ENCODE peak calls at places on chromosomes 11 and 22, in six cellular contexts. J is ACHN, O is cardiac muscle cell, R is SW480, E is neural crest cell, W is GM06990. B is an unnamed sample.

GRCh38 chr11:117885777-117886176 is 9.3 kb upstream of the FXYD6 start:
- DNase-seq in J (no peak), O (peak), R (no peak), E (no peak), W (no peak), B (no peak)

GRCh38 chr11:773830-774229 is 3.5 kb downstream of the GATD1 start:
- DNase-seq in J (no peak), O (no peak), R (no peak), E (no peak), W (no peak), B (no peak)

GRCh38 chr22:38203855-38204497 is 2.2 kb downstream of the MAFF start:
- DNase-seq in J (no peak), O (no peak), R (no peak), E (no peak), W (no peak), B (no peak)

GRCh38 chr22:50674127-50674493 is 1.5 kb downstream of the SHANK3 start:
- DNase-seq in J (no peak), O (no peak), R (no peak), E (no peak), W (no peak), B (no peak)

GRCh38 chr11:83881428-83881827 is 595.3 kb upstream of the CCDC90B start:
- DNase-seq in J (peak), O (no peak), R (peak), E (no peak), W (no peak), B (no peak)

GRCh38 chr11:65718964-65719492 is 1.6 kb downstream of the RNASEH2C start:
- DNase-seq in J (no peak), O (peak), R (no peak), E (no peak), W (no peak), B (no peak)

GRCh38 chr22:48719978-48720661 is 1107.6 kb downstream of the BRD1 start:
- DNase-seq in J (no peak), O (no peak), R (no peak), E (no peak), W (no peak), B (peak)

GRCh38 chr11:116110802-116111201 is 606.6 kb upstream of the CADM1 start:
- DNase-seq in J (no peak), O (no peak), R (no peak), E (no peak), W (no peak), B (no peak)

GRCh38 chr22:27554106-27554814 is 247.3 kb downstream of the MN1 start:
- DNase-seq in J (no peak), O (peak), R (no peak), E (no peak), W (no peak), B (no peak)

GRCh38 chr11:84806354-84806753 is 820.8 kb downstream of the DLG2 start:
- DNase-seq in J (no peak), O (no peak), R (no peak), E (no peak), W (no peak), B (no peak)

GRCh38 chr22:16699336-16699735 is 106.7 kb upstream of the CCT8L2 start:
- DNase-seq in J (no peak), O (no peak), R (no peak), E (no peak), W (no peak), B (no peak)

GRCh38 chr11:91947215-91947614 is 277.4 kb upstream of the FAT3 start:
- DNase-seq in J (no peak), O (no peak), R (peak), E (no peak), W (no peak), B (peak)

GRCh38 chr22:49532831-49533802 is 294.6 kb downstream of the BRD1 start:
- DNase-seq in J (no peak), O (no peak), R (no peak), E (no peak), W (no peak), B (peak)

GRCh38 chr11:66800720-66801428 is 42.4 kb upstream of the RCE1 start:
- DNase-seq in J (no peak), O (no peak), R (no peak), E (no peak), W (peak), B (no peak)

GRCh38 chr11:4038973-4039372 is 55.6 kb upstream of the RRM1 start:
- DNase-seq in J (no peak), O (no peak), R (no peak), E (no peak), W (no peak), B (no peak)

GRCh38 chr11:84164722-84165121 is 878.6 kb upstream of the CCDC90B start:
- DNase-seq in J (no peak), O (no peak), R (no peak), E (no peak), W (no peak), B (no peak)

GRCh38 chr22:46273432-46274148 is 5.8 kb downstream of the TTC38 start:
- DNase-seq in J (no peak), O (no peak), R (no peak), E (no peak), W (no peak), B (no peak)

GRCh38 chr11:14026961-14027360 is 64.4 kb downstream of the SPON1 start:
- DNase-seq in J (no peak), O (peak), R (no peak), E (no peak), W (no peak), B (no peak)

B was measured in SHP77.